ENCODE peak calls at places on chromosome 18, in four cellular contexts. J is CD8-positive, alpha-beta T cell; B is endothelial cell of umbilical vein; S is AG10803. M is an unnamed sample.

GRCh38 chr18:22998336-22998735 is 65.2 kb downstream of the RBBP8 start:
- DNase-seq in J (no peak), B (no peak), S (no peak), M (no peak)

GRCh38 chr18:864872-865273 is 39.8 kb upstream of the ADCYAP1 start:
- DNase-seq in S (peak), B (peak), J (peak), M (peak)

GRCh38 chr18:56207989-56208388 is 430.4 kb downstream of the TXNL1 start:
- DNase-seq in S (no peak), B (no peak), J (no peak), M (no peak)

GRCh38 chr18:62660741-62661140 is 54.6 kb upstream of the PHLPP1 start:
- DNase-seq in B (no peak), S (peak), J (no peak), M (no peak)

GRCh38 chr18:21109936-21110666 is 1.5 kb downstream of the ROCK1 start:
- DNase-seq in S (no peak), J (no peak), B (peak), M (no peak)

GRCh38 chr18:62044490-62045000 is 142.3 kb downstream of the PIGN start:
- DNase-seq in B (no peak), J (no peak), S (no peak), M (peak)

GRCh38 chr18:10500038-10500437 is 25.8 kb upstream of the NAPG start:
- DNase-seq in B (no peak), S (no peak), J (no peak), M (no peak)

GRCh38 chr18:47898696-47899095 is 31.8 kb downstream of the SMAD2 start:
- DNase-seq in S (no peak), J (no peak), B (peak), M (peak)

GRCh38 chr18:9688036-9688741 is 19.9 kb upstream of the RAB31 start:
- DNase-seq in S (no peak), J (no peak), B (no peak), M (peak)

GRCh38 chr18:76443519-76444435 is 51.3 kb downstream of the ZNF516 start:
- DNase-seq in J (no peak), S (no peak), B (no peak), M (no peak)

GRCh38 chr18:27004056-27004829 is 138.7 kb upstream of the AQP4 start:
- DNase-seq in B (peak), J (no peak), S (peak), M (peak)

GRCh38 chr18:35432565-35433001 is 55.4 kb upstream of the ZNF396 start:
- DNase-seq in S (peak), J (no peak), B (no peak), M (peak)

GRCh38 chr18:8426401-8426800 is 182.8 kb upstream of the RAB12 start:
- DNase-seq in B (no peak), S (no peak), J (no peak), M (no peak)

GRCh38 chr18:6576706-6577375 is 152.7 kb upstream of the ARHGAP28 start:
- DNase-seq in S (no peak), B (no peak), J (no peak), M (no peak)

GRCh38 chr18:24366328-24366727 is 31.3 kb downstream of the OSBPL1A start:
- DNase-seq in B (no peak), J (no peak), S (no peak), M (no peak)

GRCh38 chr18:53033128-53033527 is 693.1 kb downstream of the DCC start:
- DNase-seq in S (no peak), B (no peak), J (no peak), M (no peak)

GRCh38 chr18:5060543-5060942 is 136.5 kb downstream of the AKAIN1 start:
- DNase-seq in S (no peak), J (no peak), B (no peak), M (no peak)

GRCh38 chr18:40417501-40417900 is 1537.5 kb upstream of the PIK3C3 start:
- DNase-seq in B (no peak), J (no peak), S (no peak), M (no peak)

GRCh38 chr18:12883003-12883683 is 894 bp downstream of the PTPN2 start:
- DNase-seq in J (no peak), S (no peak), B (peak), M (no peak)

GRCh38 chr18:37432796-37433195 is 132.8 kb downstream of the CELF4 start:
- DNase-seq in J (no peak), S (no peak), B (no peak), M (no peak)

GRCh38 chr18:37434161-37434860 is 131.3 kb downstream of the CELF4 start:
- DNase-seq in B (no peak), S (no peak), J (no peak), M (no peak)

GRCh38 chr18:37426536-37427080 is 139.0 kb downstream of the CELF4 start:
- DNase-seq in J (no peak), B (no peak), S (no peak), M (no peak)

GRCh38 chr18:37429768-37430167 is 135.8 kb downstream of the CELF4 start:
- DNase-seq in J (no peak), S (no peak), B (no peak), M (no peak)

DNA sequence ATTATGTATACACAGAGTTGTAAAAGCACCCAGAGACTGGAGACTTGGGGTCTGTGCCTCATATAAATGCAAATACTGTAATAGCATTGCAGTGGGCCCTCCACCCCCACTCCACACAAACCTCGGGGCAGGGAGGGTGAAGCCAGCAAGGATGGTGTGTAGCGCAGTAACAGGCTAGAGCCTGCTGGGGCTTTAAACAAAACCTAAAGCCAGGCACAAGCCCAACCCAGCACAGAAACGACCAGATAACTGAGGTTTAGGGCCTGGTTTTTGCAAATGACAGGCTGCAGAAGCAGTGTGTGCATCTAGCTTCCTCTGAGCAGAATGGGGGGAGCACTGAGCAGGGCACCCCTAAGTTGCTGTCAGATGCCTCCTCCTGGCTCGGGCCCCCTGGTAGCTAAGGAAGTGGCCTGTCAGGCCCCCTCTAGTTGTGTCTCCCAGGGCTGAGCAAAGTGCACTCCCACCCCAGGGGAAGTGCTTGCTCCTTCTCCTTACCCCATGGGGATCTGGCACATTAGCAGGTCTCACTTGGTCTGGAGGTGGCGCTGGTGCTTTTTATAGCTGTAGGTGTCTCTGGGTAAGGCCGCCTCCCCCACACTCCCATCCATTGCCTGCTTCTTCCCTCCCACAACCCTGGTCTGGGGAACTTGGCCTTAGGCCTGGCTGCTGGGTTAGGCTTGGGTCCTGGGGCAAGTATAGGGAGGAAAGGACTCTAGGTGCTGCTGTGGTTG is 135.1 kb downstream of the CELF4 start:
- DNase-seq in J (no peak), S (no peak), B (no peak), M (no peak)
- H3K4me3 ChIP-seq in J (no peak), S (no peak), B (no peak), M (no peak)

GRCh38 chr18:51135795-51136194 is 61.7 kb downstream of the MEX3C start:
- DNase-seq in J (no peak), S (no peak), B (no peak), M (no peak)
- TF ChIP-seq CTCF in J (peak), S (peak), B (no peak), M (peak)

GRCh38 chr18:31720867-31721266 is 36.5 kb upstream of the B4GALT6 start:
- DNase-seq in B (no peak), S (no peak), J (no peak), M (peak)

GRCh38 chr18:31721596-31721995 is 37.2 kb upstream of the B4GALT6 start:
- DNase-seq in B (no peak), J (no peak), S (no peak), M (no peak)

GRCh38 chr18:31718386-31718785 is 34.0 kb upstream of the B4GALT6 start:
- DNase-seq in S (no peak), B (no peak), J (no peak), M (no peak)

GRCh38 chr18:31722369-31722957 is 38.1 kb upstream of the B4GALT6 start:
- DNase-seq in B (peak), J (peak), S (peak), M (peak)

DNA sequence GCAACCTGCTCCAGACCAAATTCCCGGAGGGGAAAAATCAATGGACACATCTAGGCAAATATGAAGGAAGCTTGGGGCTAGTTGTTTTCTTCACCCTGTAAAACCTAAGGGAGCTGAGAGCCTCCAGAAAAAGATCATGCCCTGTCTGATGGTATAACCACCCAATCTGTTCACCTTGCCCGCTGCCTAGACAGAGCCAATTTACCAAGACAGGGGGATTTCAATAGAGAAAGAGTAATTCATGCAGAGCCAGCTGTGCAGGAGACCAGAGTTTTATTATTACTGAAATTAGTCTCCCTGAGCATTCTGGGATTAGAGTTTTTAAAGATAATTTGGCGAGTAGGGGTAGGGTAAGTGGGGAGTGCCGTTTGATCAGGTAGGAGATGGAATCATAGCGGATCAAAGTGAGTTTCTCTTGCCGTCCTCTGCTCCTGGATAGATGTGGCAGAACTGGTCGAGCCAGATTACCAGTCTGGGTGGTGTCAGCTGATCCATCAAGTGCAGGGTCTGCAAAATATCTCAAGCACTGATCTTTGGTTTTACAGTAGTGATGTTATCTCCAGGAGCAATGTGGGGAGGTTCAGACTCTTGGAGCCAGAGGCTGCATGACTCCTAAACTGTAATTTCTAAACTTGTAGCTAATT is 35.1 kb upstream of the B4GALT6 start:
- DNase-seq in B (no peak), S (no peak), J (no peak), M (no peak)
- H3K4me3 ChIP-seq in B (no peak), S (no peak), J (no peak), M (no peak)

DNA sequence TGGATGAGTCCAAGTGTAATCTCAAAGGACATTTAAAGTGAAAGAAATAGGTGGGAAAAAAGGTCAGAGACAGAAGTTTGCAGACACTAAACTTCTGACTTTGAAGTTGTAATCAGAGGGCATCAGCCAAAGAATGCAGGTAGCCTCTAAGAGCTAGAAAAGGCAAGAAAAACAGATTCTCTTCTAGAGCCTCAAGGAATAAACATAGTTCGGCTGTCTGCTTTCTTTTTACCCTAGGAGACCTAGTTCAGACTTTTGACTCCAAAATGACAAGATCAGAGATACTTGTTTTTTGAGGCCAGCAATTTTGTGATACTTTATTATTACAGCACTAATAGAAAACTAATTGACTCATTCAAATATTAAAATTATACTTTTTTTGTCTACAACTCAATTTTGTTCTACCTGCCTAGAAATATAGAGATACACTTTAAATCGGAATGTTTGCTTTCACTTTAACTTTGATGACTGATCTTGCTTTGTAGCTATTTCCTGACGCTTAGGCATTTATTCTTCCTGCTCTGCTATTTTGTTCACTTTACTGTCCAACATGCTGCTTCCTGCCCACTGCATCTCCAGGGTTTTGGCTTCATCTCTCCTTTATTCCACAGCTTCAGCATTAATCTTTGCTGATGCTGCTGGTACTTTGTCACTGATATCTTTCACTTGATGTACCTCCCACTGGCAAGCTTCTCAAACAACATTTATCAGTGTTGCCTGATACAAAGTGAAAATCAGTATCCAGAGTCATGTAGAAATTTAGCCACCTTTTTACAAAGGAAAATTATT is 272.5 kb downstream of the DSEL start:
- DNase-seq in S (peak), J (no peak), B (peak), M (peak)
- TF ChIP-seq CTCF in S (no peak), J (no peak), B (no peak), M (no peak)

GRCh38 chr18:69469444-69469919 is 68.8 kb downstream of the DOK6 start:
- DNase-seq in J (no peak), B (no peak), S (no peak), M (peak)
- H3K4me3 ChIP-seq in J (no peak), B (no peak), S (no peak), M (no peak)

GRCh38 chr18:80157708-80158343 is 48.8 kb downstream of the ADNP2 start:
- DNase-seq in J (peak), B (peak), S (peak), M (peak)

GRCh38 chr18:80163183-80163582 is 54.1 kb downstream of the ADNP2 start:
- DNase-seq in B (no peak), J (no peak), S (no peak), M (no peak)

GRCh38 chr18:80161781-80162417 is 52.8 kb downstream of the ADNP2 start:
- DNase-seq in B (no peak), J (no peak), S (no peak), M (no peak)

GRCh38 chr18:80158365-80158764 is 49.3 kb downstream of the ADNP2 start:
- DNase-seq in S (no peak), J (no peak), B (no peak), M (no peak)

GRCh38 chr18:80159713-80160636 is 50.9 kb downstream of the ADNP2 start:
- DNase-seq in J (peak), S (no peak), B (peak), M (peak)
- TF ChIP-seq CTCF in J (peak), S (peak), B (peak), M (peak)

DNA sequence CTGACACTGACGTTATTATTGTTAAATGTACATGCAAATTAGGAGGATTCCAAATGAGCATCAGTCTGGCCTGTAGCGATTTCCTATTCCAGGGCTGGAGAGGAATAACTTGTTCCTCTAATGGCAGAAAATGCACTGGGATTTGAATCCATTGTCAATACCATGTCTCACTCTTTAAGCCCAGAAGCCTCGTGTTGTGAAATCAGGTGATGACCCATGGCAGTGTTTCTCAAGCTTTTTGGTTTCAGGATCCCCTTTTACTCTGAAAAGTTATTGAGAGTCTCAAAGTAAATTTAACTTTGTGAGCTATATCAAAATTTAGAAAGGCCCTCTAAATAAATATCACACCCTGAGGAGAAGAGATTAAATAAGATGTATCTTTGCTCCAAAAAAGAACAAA is 279.2 kb downstream of the GALR1 start:
- DNase-seq in J (no peak), B (no peak), S (no peak), M (no peak)
- H3K4me3 ChIP-seq in J (no peak), B (no peak), S (no peak), M (no peak)

DNA sequence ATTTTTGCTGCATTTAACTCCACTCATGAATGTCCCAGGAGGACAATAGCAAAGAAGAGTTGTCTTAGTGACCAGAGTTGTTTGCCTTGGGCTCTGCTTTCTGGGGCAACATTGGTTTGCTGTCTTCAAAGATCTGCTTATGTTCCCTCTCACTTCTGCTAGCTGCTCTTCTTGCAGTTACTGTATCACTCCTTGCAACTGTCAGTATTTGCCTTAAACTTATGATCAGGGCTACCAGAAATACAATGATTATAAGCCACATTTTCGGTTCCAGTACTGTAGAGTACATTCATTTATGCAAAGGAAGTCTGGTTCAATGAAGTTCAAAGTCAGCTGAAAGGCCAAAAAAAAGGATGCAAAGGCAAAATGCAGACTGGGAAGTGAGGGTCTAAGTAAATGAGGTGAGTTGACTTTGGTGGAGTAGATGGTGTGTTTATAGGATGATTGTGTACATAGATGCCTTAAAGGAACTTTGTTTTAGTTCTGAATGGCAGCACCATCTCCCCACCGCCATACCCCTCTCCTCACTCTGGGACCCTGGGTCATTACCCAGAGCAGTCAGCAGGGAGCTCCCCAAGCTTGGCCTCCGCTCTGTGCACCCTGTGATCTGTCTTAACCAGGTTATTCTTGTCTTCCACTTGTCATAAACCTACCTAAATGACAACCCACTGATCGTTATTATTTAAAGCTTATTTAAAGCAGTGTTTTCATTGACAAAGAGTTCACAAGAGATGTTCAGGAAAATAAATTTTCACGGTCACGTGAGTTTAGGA is 236.0 kb downstream of the DOK6 start:
- DNase-seq in B (peak), S (no peak), J (no peak), M (peak)
- TF ChIP-seq CTCF in B (no peak), S (peak), J (peak), M (peak)